ENCODE peak calls at places on chromosomes 16 and 17, in seven cellular contexts. U, O, J, F, Y, V and N are unnamed samples.

GRCh38 chr17:50583636-50584035 is 23.1 kb downstream of the CACNA1G start:
- DNase-seq in F (no peak), J (no peak), Y (no peak), V (no peak), O (peak; percentile 62), U (no peak), N (no peak)

GRCh38 chr16:63629272-63629671 is 1492.6 kb downstream of the CDH11 start:
- DNase-seq in F (no peak), U (no peak), V (no peak), J (no peak), Y (no peak), O (no peak), N (no peak)

GRCh38 chr16:22694887-22695382 is 119.0 kb upstream of the HS3ST2 start:
- DNase-seq in V (no peak), O (peak; percentile 38), Y (no peak), J (peak; percentile 30), F (no peak), U (no peak), N (no peak)

GRCh38 chr16:58026705-58027340 is 1.3 kb downstream of the MMP15 start:
- DNase-seq in V (peak; percentile 55), O (no peak), Y (no peak), F (no peak), U (no peak), J (no peak), N (no peak)

GRCh38 chr17:55726440-55726839 is 3.8 kb upstream of the TMEM100 start:
- DNase-seq in F (peak; percentile 78), U (peak; percentile 60), J (peak; percentile 28), O (peak; percentile 58), Y (no peak), V (no peak), N (peak; percentile 87)

GRCh38 chr17:46935658-46936266 is 12.8 kb downstream of the GOSR2 start:
- DNase-seq in O (no peak), F (no peak), U (no peak), Y (no peak), V (no peak), J (no peak), N (peak; percentile 78)

GRCh38 chr17:31172388-31172787 is 77.6 kb downstream of the NF1 start:
- DNase-seq in Y (no peak), V (no peak), O (no peak), U (no peak), F (no peak), J (no peak), N (no peak)

GRCh38 chr16:74817851-74818250 is 43.2 kb upstream of the FA2H start:
- DNase-seq in F (no peak), U (no peak), Y (no peak), V (no peak), J (no peak), O (no peak), N (no peak)

GRCh38 chr16:22859925-22860324 is 46.0 kb downstream of the HS3ST2 start:
- DNase-seq in V (no peak), O (no peak), Y (no peak), J (no peak), F (no peak), U (no peak), N (no peak)

GRCh38 chr16:80948886-80949502 is 57.7 kb downstream of the CMC2 start:
- DNase-seq in F (peak; percentile 75), U (no peak), J (no peak), V (peak; percentile 61), O (peak; percentile 32), Y (no peak), N (no peak)

GRCh38 chr17:44077595-44077909 is 7.0 kb downstream of the G6PC3 start:
- DNase-seq in J (no peak), Y (no peak), V (peak; percentile 55), O (no peak), U (no peak), F (no peak), N (no peak)

GRCh38 chr16:239948-240277 is 5.3 kb downstream of the FAM234A start:
- DNase-seq in J (no peak), U (no peak), O (no peak), Y (no peak), F (no peak), V (no peak), N (no peak)
- H3K27ac ChIP-seq in J (no peak overlapping the region), U (no peak overlapping the region), O (peak overlapping the region; percentile 57), Y (no peak overlapping the region), F (no peak overlapping the region), V (no peak overlapping the region), N (peak overlapping the region; percentile 63)

GRCh38 chr17:34305606-34306005 is 13.6 kb upstream of the CCL8 start:
- DNase-seq in V (no peak), J (no peak), F (no peak), O (no peak), U (peak; percentile 4), Y (no peak), N (peak; percentile 26)

GRCh38 chr17:34305061-34305460 is 14.2 kb upstream of the CCL8 start:
- DNase-seq in Y (no peak), F (no peak), J (no peak), O (no peak), U (no peak), V (no peak), N (no peak)

GRCh38 chr17:34307110-34307509 is 12.1 kb upstream of the CCL8 start:
- DNase-seq in J (no peak), F (peak; percentile 18), U (peak; percentile 17), O (no peak), Y (no peak), V (no peak), N (peak; percentile 58)

GRCh38 chr17:34308376-34308775 is 10.9 kb upstream of the CCL8 start:
- DNase-seq in O (no peak), Y (no peak), U (peak; percentile 9), J (no peak), F (no peak), V (no peak), N (peak; percentile 23)

GRCh38 chr17:34306466-34306865 is 12.8 kb upstream of the CCL8 start:
- DNase-seq in V (no peak), Y (no peak), J (no peak), F (peak; percentile 34), U (peak; percentile 40), O (no peak), N (peak; percentile 63)
- TF ChIP-seq CTCF in V (peak; percentile 46), Y (no peak), J (peak; percentile 35), F (peak; percentile 77), U (peak; percentile 4), O (peak; percentile 55), N (peak; percentile 68)

GRCh38 chr17:16199093-16199492 is 16.2 kb downstream of the NCOR1 start:
- DNase-seq in J (no peak), Y (no peak), F (no peak), U (no peak), V (no peak), O (peak; percentile 37), N (no peak)
- H3K27ac ChIP-seq in J (peak overlapping the region; percentile 43), Y (no peak overlapping the region), F (no peak overlapping the region), U (no peak overlapping the region), V (peak overlapping the region; percentile 31), O (no peak overlapping the region), N (peak overlapping the region; percentile 21)

GRCh38 chr17:81391964-81392908 is 3.0 kb upstream of the BAHCC1 start:
- DNase-seq in Y (no peak), O (no peak), J (no peak), U (no peak), V (peak; percentile 72), F (peak; percentile 73), N (no peak)

GRCh38 chr17:81394377-81394747 is 895 bp upstream of the BAHCC1 start:
- DNase-seq in Y (no peak), F (no peak), U (no peak), V (no peak), J (no peak), O (no peak), N (no peak)

GRCh38 chr17:81392909-81393654 is 2.2 kb upstream of the BAHCC1 start:
- DNase-seq in F (no peak), J (no peak), U (no peak), O (no peak), Y (no peak), V (no peak), N (no peak)

GRCh38 chr17:81394831-81395599 is at the start of gene BAHCC1:
- DNase-seq in O (peak; percentile 100), F (peak; percentile 100), V (peak; percentile 100), U (peak; percentile 100), J (peak; percentile 100), Y (peak; percentile 53), N (peak; percentile 100)

GRCh38 chr17:81393684-81394376 is 1.4 kb upstream of the BAHCC1 start:
- DNase-seq in V (peak; percentile 100), Y (no peak), F (peak; percentile 100), O (peak; percentile 100), J (peak; percentile 100), U (peak; percentile 100), N (peak; percentile 100)
- TF ChIP-seq CTCF in V (no peak), Y (no peak), F (no peak), O (no peak), J (no peak), U (no peak), N (no peak)

GRCh38 chr17:40191237-40192208 is 14.3 kb downstream of the RAPGEFL1 start:
- DNase-seq in O (peak; percentile 71), J (peak; percentile 44), F (peak; percentile 87), U (peak; percentile 68), Y (peak; percentile 54), V (peak; percentile 78), N (peak; percentile 87)
- H3K27ac ChIP-seq in O (no peak overlapping the region), J (peak overlapping the region; percentile 7), F (peak overlapping the region; percentile 52), U (peak overlapping the region; percentile 46), Y (no peak overlapping the region), V (peak overlapping the region; percentile 46), N (peak overlapping the region; percentile 65)

DNA sequence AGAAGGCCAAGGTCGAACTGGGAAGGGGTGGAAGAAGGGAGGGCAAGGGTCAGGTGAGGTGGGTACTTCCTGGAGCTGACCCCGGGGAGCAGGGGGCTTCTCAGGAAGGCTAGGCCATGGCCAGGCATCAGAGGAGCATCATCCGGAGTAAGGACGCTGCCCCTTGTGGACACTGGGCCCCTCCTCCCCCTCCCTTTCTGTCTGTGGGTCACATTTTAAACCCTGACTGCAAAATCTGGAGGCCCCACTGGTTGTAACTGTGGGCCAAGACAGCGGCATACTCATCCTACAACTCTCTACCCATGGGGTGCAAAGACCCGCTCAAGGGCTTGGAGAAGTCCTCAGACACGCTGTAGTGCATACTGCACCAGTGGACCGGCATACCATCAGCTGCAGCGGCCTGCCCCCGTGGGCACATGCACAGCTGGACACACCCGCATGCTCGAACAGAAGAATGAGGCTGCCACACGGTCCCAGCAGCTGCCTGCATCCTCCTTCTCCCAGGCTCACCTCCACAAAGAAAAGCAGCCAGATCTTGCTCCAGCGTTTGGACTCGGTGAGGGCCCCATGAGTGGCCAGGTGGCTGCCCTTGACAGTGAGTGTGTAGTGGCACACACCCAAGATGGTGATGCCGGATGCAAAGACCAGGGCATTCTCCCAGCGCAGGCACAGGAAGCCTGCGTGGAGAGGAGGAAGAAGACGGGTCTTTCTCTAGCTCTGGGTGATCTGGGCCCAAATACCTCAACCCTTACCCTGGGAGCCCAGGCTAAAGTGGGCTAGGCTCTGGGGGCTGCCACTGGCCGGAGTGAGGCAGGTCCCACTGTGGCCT is 1.2 kb downstream of the FADS6 start:
- DNase-seq in V (no peak), O (no peak), Y (no peak), F (no peak), U (peak; percentile 47), J (no peak), N (no peak)
- TF ChIP-seq CTCF in V (no peak), O (no peak), Y (no peak), F (no peak), U (no peak), J (no peak), N (no peak)

GRCh38 chr16:83971165-83972130 is 3.4 kb downstream of the NECAB2 start:
- DNase-seq in F (no peak), J (no peak), V (peak; percentile 38), U (no peak), Y (no peak), O (no peak), N (no peak)
- H3K27ac ChIP-seq in F (no peak overlapping the region), J (no peak overlapping the region), V (no peak overlapping the region), U (no peak overlapping the region), Y (no peak overlapping the region), O (no peak overlapping the region), N (no peak overlapping the region)